ENCODE peak calls at places on chromosomes 4 and X, in ten cellular contexts. One of them, this sample, is unnamed.
A peak's percentile ranks its signal among the peaks of the same experiment; 100 is the strongest.

GRCh38 chr4:154164931-154165839 is 326.4 kb downstream of the DCHS2 start:
- DNase-seq in neural crest cell: no peak
- DNase-seq in Karpas-422: peak; percentile 66
- DNase-seq in activated CD4-positive, alpha-beta T cell treated with anti-CD3 and anti-CD28 coated beads, Interleukin-2, amount 50 U/mL, for 1 hour: no peak
- DNase-seq in LHCN-M2: peak; percentile 82
- DNase-seq in NCI-H2107: no peak
- DNase-seq in anterior cingulate cortex: no peak
- DNase-seq in natural killer cell: no peak
- DNase-seq in tibial nerve: peak; percentile 7
- DNase-seq in COR-L47: no peak
- DNase-seq in this sample: no peak

GRCh38 chrX:153580700-153581386 is 18.1 kb downstream of the CCNQ start:
- DNase-seq in neural crest cell: no peak
- DNase-seq in Karpas-422: no peak
- DNase-seq in anterior cingulate cortex: no peak
- DNase-seq in COR-L47: no peak
- DNase-seq in tibial nerve: no peak
- DNase-seq in natural killer cell: no peak
- DNase-seq in activated CD4-positive, alpha-beta T cell treated with anti-CD3 and anti-CD28 coated beads, Interleukin-2, amount 50 U/mL, for 1 hour: no peak
- DNase-seq in LHCN-M2: no peak
- DNase-seq in NCI-H2107: no peak
- DNase-seq in this sample: peak; percentile 40

GRCh38 chrX:126985960-126986359 is 166.4 kb downstream of the PRR32 start:
- DNase-seq in neural crest cell: no peak
- DNase-seq in tibial nerve: no peak
- DNase-seq in LHCN-M2: no peak
- DNase-seq in natural killer cell: no peak
- DNase-seq in NCI-H2107: no peak
- DNase-seq in anterior cingulate cortex: no peak
- DNase-seq in activated CD4-positive, alpha-beta T cell treated with anti-CD3 and anti-CD28 coated beads, Interleukin-2, amount 50 U/mL, for 1 hour: no peak
- DNase-seq in COR-L47: peak; percentile 34
- DNase-seq in Karpas-422: no peak
- DNase-seq in this sample: no peak

GRCh38 chr4:129514852-129515251 is 418.9 kb downstream of the C4orf33 start:
- DNase-seq in tibial nerve: no peak
- DNase-seq in activated CD4-positive, alpha-beta T cell treated with anti-CD3 and anti-CD28 coated beads, Interleukin-2, amount 50 U/mL, for 1 hour: no peak
- DNase-seq in anterior cingulate cortex: no peak
- DNase-seq in LHCN-M2: no peak
- DNase-seq in NCI-H2107: no peak
- DNase-seq in neural crest cell: no peak
- DNase-seq in natural killer cell: no peak
- DNase-seq in COR-L47: no peak
- DNase-seq in Karpas-422: no peak
- DNase-seq in this sample: no peak

GRCh38 chrX:94751611-94752010 is 1077.6 kb downstream of the FAM133A start:
- DNase-seq in natural killer cell: no peak
- DNase-seq in Karpas-422: no peak
- DNase-seq in tibial nerve: no peak
- DNase-seq in neural crest cell: no peak
- DNase-seq in NCI-H2107: no peak
- DNase-seq in activated CD4-positive, alpha-beta T cell treated with anti-CD3 and anti-CD28 coated beads, Interleukin-2, amount 50 U/mL, for 1 hour: no peak
- DNase-seq in anterior cingulate cortex: no peak
- DNase-seq in COR-L47: no peak
- DNase-seq in LHCN-M2: no peak
- DNase-seq in this sample: no peak

GRCh38 chr4:81314196-81314896 is 99.3 kb upstream of the PRKG2 start:
- DNase-seq in COR-L47: peak; percentile 82
- DNase-seq in activated CD4-positive, alpha-beta T cell treated with anti-CD3 and anti-CD28 coated beads, Interleukin-2, amount 50 U/mL, for 1 hour: no peak
- DNase-seq in neural crest cell: no peak
- DNase-seq in Karpas-422: no peak
- DNase-seq in LHCN-M2: peak; percentile 96
- DNase-seq in anterior cingulate cortex: no peak
- DNase-seq in tibial nerve: no peak
- DNase-seq in natural killer cell: no peak
- DNase-seq in NCI-H2107: no peak
- DNase-seq in this sample: no peak

GRCh38 chr4:64250061-64250460 is 159.2 kb downstream of the TECRL start:
- DNase-seq in NCI-H2107: no peak
- DNase-seq in LHCN-M2: no peak
- DNase-seq in COR-L47: no peak
- DNase-seq in natural killer cell: no peak
- DNase-seq in Karpas-422: no peak
- DNase-seq in anterior cingulate cortex: no peak
- DNase-seq in neural crest cell: no peak
- DNase-seq in activated CD4-positive, alpha-beta T cell treated with anti-CD3 and anti-CD28 coated beads, Interleukin-2, amount 50 U/mL, for 1 hour: no peak
- DNase-seq in tibial nerve: no peak
- DNase-seq in this sample: no peak

GRCh38 chr4:126038492-126039236 is 723.9 kb downstream of the FAT4 start:
- DNase-seq in LHCN-M2: peak; percentile 10
- DNase-seq in activated CD4-positive, alpha-beta T cell treated with anti-CD3 and anti-CD28 coated beads, Interleukin-2, amount 50 U/mL, for 1 hour: no peak
- DNase-seq in tibial nerve: no peak
- DNase-seq in neural crest cell: no peak
- DNase-seq in anterior cingulate cortex: no peak
- DNase-seq in COR-L47: no peak
- DNase-seq in NCI-H2107: no peak
- DNase-seq in natural killer cell: no peak
- DNase-seq in Karpas-422: no peak
- DNase-seq in this sample: no peak

GRCh38 chr4:88820723-88821368 is 123.2 kb upstream of the NAP1L5 start:
- DNase-seq in LHCN-M2: no peak
- DNase-seq in tibial nerve: no peak
- DNase-seq in natural killer cell: no peak
- DNase-seq in activated CD4-positive, alpha-beta T cell treated with anti-CD3 and anti-CD28 coated beads, Interleukin-2, amount 50 U/mL, for 1 hour: no peak
- DNase-seq in COR-L47: no peak
- DNase-seq in Karpas-422: no peak
- DNase-seq in NCI-H2107: no peak
- DNase-seq in anterior cingulate cortex: no peak
- DNase-seq in neural crest cell: no peak
- DNase-seq in this sample: no peak

GRCh38 chr4:91198951-91199350 is 1071.8 kb downstream of the CCSER1 start:
- DNase-seq in COR-L47: no peak
- DNase-seq in LHCN-M2: peak; percentile 49
- DNase-seq in natural killer cell: no peak
- DNase-seq in tibial nerve: no peak
- DNase-seq in NCI-H2107: no peak
- DNase-seq in anterior cingulate cortex: no peak
- DNase-seq in Karpas-422: peak; percentile 44
- DNase-seq in neural crest cell: no peak
- DNase-seq in activated CD4-positive, alpha-beta T cell treated with anti-CD3 and anti-CD28 coated beads, Interleukin-2, amount 50 U/mL, for 1 hour: no peak
- DNase-seq in this sample: no peak

GRCh38 chrX:77003530-77003929 is 443.7 kb upstream of the FGF16 start:
- DNase-seq in LHCN-M2: no peak
- DNase-seq in COR-L47: no peak
- DNase-seq in Karpas-422: no peak
- DNase-seq in activated CD4-positive, alpha-beta T cell treated with anti-CD3 and anti-CD28 coated beads, Interleukin-2, amount 50 U/mL, for 1 hour: no peak
- DNase-seq in neural crest cell: no peak
- DNase-seq in natural killer cell: no peak
- DNase-seq in anterior cingulate cortex: no peak
- DNase-seq in NCI-H2107: no peak
- DNase-seq in tibial nerve: no peak
- DNase-seq in this sample: no peak

GRCh38 chr4:89307185-89307445 is 485 bp downstream of the GPRIN3 start:
- DNase-seq in NCI-H2107: no peak
- DNase-seq in COR-L47: no peak
- DNase-seq in Karpas-422: no peak
- DNase-seq in natural killer cell: no peak
- DNase-seq in neural crest cell: no peak
- DNase-seq in LHCN-M2: no peak
- DNase-seq in tibial nerve: no peak
- DNase-seq in anterior cingulate cortex: no peak
- DNase-seq in activated CD4-positive, alpha-beta T cell treated with anti-CD3 and anti-CD28 coated beads, Interleukin-2, amount 50 U/mL, for 1 hour: no peak
- DNase-seq in this sample: no peak

GRCh38 chrX:115562492-115562872 is 1.5 kb downstream of the PLS3 start:
- DNase-seq in tibial nerve: no peak
- DNase-seq in activated CD4-positive, alpha-beta T cell treated with anti-CD3 and anti-CD28 coated beads, Interleukin-2, amount 50 U/mL, for 1 hour: no peak
- DNase-seq in anterior cingulate cortex: no peak
- DNase-seq in LHCN-M2: peak; percentile 46
- DNase-seq in natural killer cell: no peak
- DNase-seq in COR-L47: no peak
- DNase-seq in NCI-H2107: no peak
- DNase-seq in Karpas-422: no peak
- DNase-seq in neural crest cell: peak; percentile 18
- DNase-seq in this sample: no peak

GRCh38 chr4:151202851-151203455 is 74.0 kb upstream of the PRSS48 start:
- DNase-seq in neural crest cell: no peak
- DNase-seq in LHCN-M2: peak; percentile 47
- DNase-seq in COR-L47: no peak
- DNase-seq in Karpas-422: no peak
- DNase-seq in tibial nerve: no peak
- DNase-seq in natural killer cell: no peak
- DNase-seq in NCI-H2107: no peak
- DNase-seq in anterior cingulate cortex: no peak
- DNase-seq in activated CD4-positive, alpha-beta T cell treated with anti-CD3 and anti-CD28 coated beads, Interleukin-2, amount 50 U/mL, for 1 hour: no peak
- DNase-seq in this sample: no peak

GRCh38 chr4:74583066-74583700 is 138.2 kb downstream of the AREG start:
- DNase-seq in Karpas-422: no peak
- DNase-seq in tibial nerve: no peak
- DNase-seq in activated CD4-positive, alpha-beta T cell treated with anti-CD3 and anti-CD28 coated beads, Interleukin-2, amount 50 U/mL, for 1 hour: no peak
- DNase-seq in natural killer cell: no peak
- DNase-seq in NCI-H2107: no peak
- DNase-seq in COR-L47: no peak
- DNase-seq in LHCN-M2: peak; percentile 25
- DNase-seq in anterior cingulate cortex: no peak
- DNase-seq in neural crest cell: no peak
- DNase-seq in this sample: no peak

GRCh38 chrX:119495734-119496520 is 27.7 kb downstream of the SLC25A5 start:
- DNase-seq in natural killer cell: no peak
- DNase-seq in neural crest cell: no peak
- DNase-seq in LHCN-M2: no peak
- DNase-seq in anterior cingulate cortex: no peak
- DNase-seq in tibial nerve: no peak
- DNase-seq in Karpas-422: no peak
- DNase-seq in NCI-H2107: no peak
- DNase-seq in COR-L47: no peak
- DNase-seq in activated CD4-positive, alpha-beta T cell treated with anti-CD3 and anti-CD28 coated beads, Interleukin-2, amount 50 U/mL, for 1 hour: no peak
- DNase-seq in this sample: no peak

GRCh38 chrX:14872355-14872754 is 514 bp downstream of the FANCB start:
- DNase-seq in Karpas-422: peak; percentile 70
- DNase-seq in NCI-H2107: no peak
- DNase-seq in activated CD4-positive, alpha-beta T cell treated with anti-CD3 and anti-CD28 coated beads, Interleukin-2, amount 50 U/mL, for 1 hour: no peak
- DNase-seq in COR-L47: no peak
- DNase-seq in anterior cingulate cortex: no peak
- DNase-seq in tibial nerve: no peak
- DNase-seq in natural killer cell: no peak
- DNase-seq in neural crest cell: no peak
- DNase-seq in LHCN-M2: no peak
- DNase-seq in this sample: peak; percentile 10

GRCh38 chr4:165208741-165209388 is 1.5 kb downstream of the KLHL2 start:
- DNase-seq in Karpas-422: peak; percentile 51
- DNase-seq in COR-L47: peak; percentile 73
- DNase-seq in NCI-H2107: no peak
- DNase-seq in tibial nerve: no peak
- DNase-seq in activated CD4-positive, alpha-beta T cell treated with anti-CD3 and anti-CD28 coated beads, Interleukin-2, amount 50 U/mL, for 1 hour: no peak
- DNase-seq in LHCN-M2: no peak
- DNase-seq in natural killer cell: no peak
- DNase-seq in anterior cingulate cortex: no peak
- DNase-seq in neural crest cell: no peak
- DNase-seq in this sample: no peak

GRCh38 chr4:62133498-62133897 is 933.4 kb downstream of the ADGRL3 start:
- DNase-seq in natural killer cell: no peak
- DNase-seq in LHCN-M2: no peak
- DNase-seq in activated CD4-positive, alpha-beta T cell treated with anti-CD3 and anti-CD28 coated beads, Interleukin-2, amount 50 U/mL, for 1 hour: no peak
- DNase-seq in NCI-H2107: no peak
- DNase-seq in tibial nerve: no peak
- DNase-seq in neural crest cell: no peak
- DNase-seq in COR-L47: no peak
- DNase-seq in Karpas-422: no peak
- DNase-seq in anterior cingulate cortex: no peak
- DNase-seq in this sample: no peak

GRCh38 chr4:55866290-55866907 is 13.0 kb downstream of the EXOC1 start:
- DNase-seq in neural crest cell: no peak
- DNase-seq in COR-L47: no peak
- DNase-seq in tibial nerve: no peak
- DNase-seq in LHCN-M2: peak; percentile 93
- DNase-seq in natural killer cell: no peak
- DNase-seq in NCI-H2107: no peak
- DNase-seq in Karpas-422: no peak
- DNase-seq in activated CD4-positive, alpha-beta T cell treated with anti-CD3 and anti-CD28 coated beads, Interleukin-2, amount 50 U/mL, for 1 hour: no peak
- DNase-seq in anterior cingulate cortex: no peak
- DNase-seq in this sample: no peak

GRCh38 chr4:55186123-55186522 is 60.7 kb upstream of the KDR start:
- DNase-seq in NCI-H2107: no peak
- DNase-seq in Karpas-422: no peak
- DNase-seq in anterior cingulate cortex: no peak
- DNase-seq in activated CD4-positive, alpha-beta T cell treated with anti-CD3 and anti-CD28 coated beads, Interleukin-2, amount 50 U/mL, for 1 hour: no peak
- DNase-seq in neural crest cell: no peak
- DNase-seq in natural killer cell: no peak
- DNase-seq in tibial nerve: no peak
- DNase-seq in COR-L47: no peak
- DNase-seq in LHCN-M2: no peak
- DNase-seq in this sample: no peak

GRCh38 chr4:5676763-5677162 is 31.6 kb downstream of the EVC2 start:
- DNase-seq in Karpas-422: peak; percentile 51
- DNase-seq in LHCN-M2: no peak
- DNase-seq in tibial nerve: no peak
- DNase-seq in neural crest cell: no peak
- DNase-seq in activated CD4-positive, alpha-beta T cell treated with anti-CD3 and anti-CD28 coated beads, Interleukin-2, amount 50 U/mL, for 1 hour: no peak
- DNase-seq in natural killer cell: no peak
- DNase-seq in NCI-H2107: no peak
- DNase-seq in anterior cingulate cortex: no peak
- DNase-seq in COR-L47: no peak
- DNase-seq in this sample: no peak

GRCh38 chr4:89263265-89263664 is 44.3 kb downstream of the GPRIN3 start:
- DNase-seq in NCI-H2107: no peak
- DNase-seq in activated CD4-positive, alpha-beta T cell treated with anti-CD3 and anti-CD28 coated beads, Interleukin-2, amount 50 U/mL, for 1 hour: no peak
- DNase-seq in natural killer cell: no peak
- DNase-seq in COR-L47: no peak
- DNase-seq in LHCN-M2: no peak
- DNase-seq in Karpas-422: no peak
- DNase-seq in neural crest cell: no peak
- DNase-seq in anterior cingulate cortex: no peak
- DNase-seq in tibial nerve: no peak
- DNase-seq in this sample: peak; percentile 32

GRCh38 chr4:37873383-37873782 is 17.5 kb upstream of the TBC1D1 start:
- DNase-seq in LHCN-M2: peak; percentile 84
- DNase-seq in COR-L47: no peak
- DNase-seq in activated CD4-positive, alpha-beta T cell treated with anti-CD3 and anti-CD28 coated beads, Interleukin-2, amount 50 U/mL, for 1 hour: no peak
- DNase-seq in neural crest cell: no peak
- DNase-seq in NCI-H2107: no peak
- DNase-seq in anterior cingulate cortex: no peak
- DNase-seq in Karpas-422: no peak
- DNase-seq in tibial nerve: no peak
- DNase-seq in natural killer cell: no peak
- DNase-seq in this sample: no peak

GRCh38 chr4:147846318-147847135 is 114.6 kb downstream of the ARHGAP10 start:
- DNase-seq in COR-L47: no peak
- DNase-seq in NCI-H2107: no peak
- DNase-seq in LHCN-M2: no peak
- DNase-seq in neural crest cell: no peak
- DNase-seq in anterior cingulate cortex: no peak
- DNase-seq in activated CD4-positive, alpha-beta T cell treated with anti-CD3 and anti-CD28 coated beads, Interleukin-2, amount 50 U/mL, for 1 hour: no peak
- DNase-seq in natural killer cell: peak; percentile 40
- DNase-seq in tibial nerve: no peak
- DNase-seq in Karpas-422: no peak
- DNase-seq in this sample: no peak

GRCh38 chrX:18415386-18415785 is 10.0 kb upstream of the CDKL5 start:
- DNase-seq in anterior cingulate cortex: no peak
- DNase-seq in activated CD4-positive, alpha-beta T cell treated with anti-CD3 and anti-CD28 coated beads, Interleukin-2, amount 50 U/mL, for 1 hour: no peak
- DNase-seq in natural killer cell: no peak
- DNase-seq in tibial nerve: no peak
- DNase-seq in LHCN-M2: peak; percentile 45
- DNase-seq in Karpas-422: no peak
- DNase-seq in COR-L47: no peak
- DNase-seq in neural crest cell: no peak
- DNase-seq in NCI-H2107: no peak
- DNase-seq in this sample: no peak

GRCh38 chr4:116005037-116005805 is 891.8 kb upstream of the NDST4 start:
- DNase-seq in LHCN-M2: no peak
- DNase-seq in NCI-H2107: no peak
- DNase-seq in tibial nerve: no peak
- DNase-seq in COR-L47: no peak
- DNase-seq in natural killer cell: no peak
- DNase-seq in neural crest cell: no peak
- DNase-seq in anterior cingulate cortex: no peak
- DNase-seq in activated CD4-positive, alpha-beta T cell treated with anti-CD3 and anti-CD28 coated beads, Interleukin-2, amount 50 U/mL, for 1 hour: no peak
- DNase-seq in Karpas-422: no peak
- DNase-seq in this sample: no peak

GRCh38 chrX:17919896-17920446 is 58.9 kb upstream of the RAI2 start:
- DNase-seq in tibial nerve: no peak
- DNase-seq in NCI-H2107: no peak
- DNase-seq in LHCN-M2: no peak
- DNase-seq in Karpas-422: no peak
- DNase-seq in COR-L47: no peak
- DNase-seq in anterior cingulate cortex: no peak
- DNase-seq in natural killer cell: no peak
- DNase-seq in activated CD4-positive, alpha-beta T cell treated with anti-CD3 and anti-CD28 coated beads, Interleukin-2, amount 50 U/mL, for 1 hour: no peak
- DNase-seq in neural crest cell: no peak
- DNase-seq in this sample: no peak

This sample was measured in glutamatergic neuron.